ENCODE peak calls at places on chromosome 20, in eight cellular contexts. One of them, this sample, is unnamed.

GRCh38 chr20:37315293-37316110 is 26.0 kb downstream of the MANBAL start:
- DNase-seq in kidney epithelial cell: no peak
- DNase-seq in dermis microvascular lymphatic vessel endothelial cell: no peak
- DNase-seq in activated CD4-positive, alpha-beta T cell treated with anti-CD3 and anti-CD28 coated beads for 4 hours: no peak
- DNase-seq in SJSA1: no peak
- DNase-seq in neural crest cell: no peak
- DNase-seq in fibroblast of the conjunctiva: no peak
- DNase-seq in T-helper 2 cell: no peak
- DNase-seq in this sample: peak

GRCh38 chr20:50569864-50570836 is 60.0 kb downstream of the PTPN1 start:
- DNase-seq in kidney epithelial cell: no peak
- DNase-seq in dermis microvascular lymphatic vessel endothelial cell: no peak
- DNase-seq in SJSA1: peak
- DNase-seq in T-helper 2 cell: no peak
- DNase-seq in activated CD4-positive, alpha-beta T cell treated with anti-CD3 and anti-CD28 coated beads for 4 hours: no peak
- DNase-seq in fibroblast of the conjunctiva: peak
- DNase-seq in neural crest cell: no peak
- DNase-seq in this sample: no peak

GRCh38 chr20:6530254-6530653 is 237.2 kb upstream of the BMP2 start:
- DNase-seq in T-helper 2 cell: no peak
- DNase-seq in activated CD4-positive, alpha-beta T cell treated with anti-CD3 and anti-CD28 coated beads for 4 hours: no peak
- DNase-seq in neural crest cell: no peak
- DNase-seq in SJSA1: peak
- DNase-seq in fibroblast of the conjunctiva: no peak
- DNase-seq in kidney epithelial cell: no peak
- DNase-seq in dermis microvascular lymphatic vessel endothelial cell: no peak
- DNase-seq in this sample: no peak

GRCh38 chr20:19875746-19876145 is 117.7 kb downstream of the RIN2 start:
- DNase-seq in neural crest cell: no peak
- DNase-seq in T-helper 2 cell: no peak
- DNase-seq in SJSA1: no peak
- DNase-seq in dermis microvascular lymphatic vessel endothelial cell: no peak
- DNase-seq in kidney epithelial cell: no peak
- DNase-seq in fibroblast of the conjunctiva: no peak
- DNase-seq in activated CD4-positive, alpha-beta T cell treated with anti-CD3 and anti-CD28 coated beads for 4 hours: no peak
- DNase-seq in this sample: no peak

GRCh38 chr20:48051810-48052491 is 266.7 kb upstream of the SULF2 start:
- DNase-seq in fibroblast of the conjunctiva: peak
- DNase-seq in neural crest cell: no peak
- DNase-seq in activated CD4-positive, alpha-beta T cell treated with anti-CD3 and anti-CD28 coated beads for 4 hours: no peak
- DNase-seq in T-helper 2 cell: no peak
- DNase-seq in kidney epithelial cell: peak
- DNase-seq in dermis microvascular lymphatic vessel endothelial cell: peak
- DNase-seq in SJSA1: peak
- DNase-seq in this sample: peak

GRCh38 chr20:50193169-50193850 is 2.7 kb downstream of the CEBPB start:
- DNase-seq in activated CD4-positive, alpha-beta T cell treated with anti-CD3 and anti-CD28 coated beads for 4 hours: no peak
- DNase-seq in kidney epithelial cell: no peak
- DNase-seq in fibroblast of the conjunctiva: no peak
- DNase-seq in T-helper 2 cell: no peak
- DNase-seq in SJSA1: peak
- DNase-seq in dermis microvascular lymphatic vessel endothelial cell: no peak
- DNase-seq in neural crest cell: no peak
- DNase-seq in this sample: no peak

GRCh38 chr20:4637081-4637797 is 84.5 kb upstream of the PRND start:
- DNase-seq in dermis microvascular lymphatic vessel endothelial cell: peak
- DNase-seq in SJSA1: no peak
- DNase-seq in kidney epithelial cell: no peak
- DNase-seq in activated CD4-positive, alpha-beta T cell treated with anti-CD3 and anti-CD28 coated beads for 4 hours: no peak
- DNase-seq in T-helper 2 cell: no peak
- DNase-seq in neural crest cell: no peak
- DNase-seq in fibroblast of the conjunctiva: no peak
- DNase-seq in this sample: no peak

GRCh38 chr20:61692476-61692875 is 373.2 kb downstream of the TAF4 start:
- DNase-seq in dermis microvascular lymphatic vessel endothelial cell: no peak
- DNase-seq in activated CD4-positive, alpha-beta T cell treated with anti-CD3 and anti-CD28 coated beads for 4 hours: no peak
- DNase-seq in neural crest cell: no peak
- DNase-seq in T-helper 2 cell: no peak
- DNase-seq in SJSA1: no peak
- DNase-seq in fibroblast of the conjunctiva: no peak
- DNase-seq in kidney epithelial cell: no peak
- DNase-seq in this sample: no peak

GRCh38 chr20:7792131-7792869 is 148.0 kb downstream of the HAO1 start:
- DNase-seq in fibroblast of the conjunctiva: no peak
- DNase-seq in dermis microvascular lymphatic vessel endothelial cell: no peak
- DNase-seq in kidney epithelial cell: no peak
- DNase-seq in SJSA1: no peak
- DNase-seq in T-helper 2 cell: no peak
- DNase-seq in activated CD4-positive, alpha-beta T cell treated with anti-CD3 and anti-CD28 coated beads for 4 hours: no peak
- DNase-seq in neural crest cell: no peak
- DNase-seq in this sample: no peak

GRCh38 chr20:24731312-24731711 is 217.8 kb upstream of the CST7 start:
- DNase-seq in kidney epithelial cell: no peak
- DNase-seq in neural crest cell: no peak
- DNase-seq in fibroblast of the conjunctiva: no peak
- DNase-seq in SJSA1: no peak
- DNase-seq in activated CD4-positive, alpha-beta T cell treated with anti-CD3 and anti-CD28 coated beads for 4 hours: no peak
- DNase-seq in T-helper 2 cell: no peak
- DNase-seq in dermis microvascular lymphatic vessel endothelial cell: no peak
- DNase-seq in this sample: no peak

GRCh38 chr20:54633903-54634302 is 158.5 kb downstream of the DOK5 start:
- DNase-seq in dermis microvascular lymphatic vessel endothelial cell: no peak
- DNase-seq in SJSA1: no peak
- DNase-seq in T-helper 2 cell: no peak
- DNase-seq in neural crest cell: no peak
- DNase-seq in activated CD4-positive, alpha-beta T cell treated with anti-CD3 and anti-CD28 coated beads for 4 hours: no peak
- DNase-seq in kidney epithelial cell: no peak
- DNase-seq in fibroblast of the conjunctiva: no peak
- DNase-seq in this sample: no peak

GRCh38 chr20:20664795-20665194 is 47.6 kb downstream of the RALGAPA2 start:
- DNase-seq in kidney epithelial cell: no peak
- DNase-seq in activated CD4-positive, alpha-beta T cell treated with anti-CD3 and anti-CD28 coated beads for 4 hours: no peak
- DNase-seq in dermis microvascular lymphatic vessel endothelial cell: peak
- DNase-seq in SJSA1: no peak
- DNase-seq in neural crest cell: no peak
- DNase-seq in fibroblast of the conjunctiva: peak
- DNase-seq in T-helper 2 cell: no peak
- DNase-seq in this sample: no peak

GRCh38 chr20:10645205-10645570 is 28.6 kb downstream of the JAG1 start:
- DNase-seq in neural crest cell: no peak
- DNase-seq in dermis microvascular lymphatic vessel endothelial cell: no peak
- DNase-seq in SJSA1: no peak
- DNase-seq in activated CD4-positive, alpha-beta T cell treated with anti-CD3 and anti-CD28 coated beads for 4 hours: no peak
- DNase-seq in T-helper 2 cell: no peak
- DNase-seq in fibroblast of the conjunctiva: no peak
- DNase-seq in kidney epithelial cell: no peak
- DNase-seq in this sample: no peak

GRCh38 chr20:33993800-33994623 is at the start of gene RALY:
- DNase-seq in fibroblast of the conjunctiva: peak
- DNase-seq in neural crest cell: peak
- DNase-seq in T-helper 2 cell: peak
- DNase-seq in kidney epithelial cell: peak
- DNase-seq in dermis microvascular lymphatic vessel endothelial cell: peak
- DNase-seq in activated CD4-positive, alpha-beta T cell treated with anti-CD3 and anti-CD28 coated beads for 4 hours: peak
- DNase-seq in SJSA1: peak
- DNase-seq in this sample: peak

GRCh38 chr20:49043000-49043399 is 3.1 kb upstream of the CSE1L start:
- DNase-seq in kidney epithelial cell: no peak
- DNase-seq in dermis microvascular lymphatic vessel endothelial cell: no peak
- DNase-seq in neural crest cell: no peak
- DNase-seq in SJSA1: no peak
- DNase-seq in fibroblast of the conjunctiva: no peak
- DNase-seq in activated CD4-positive, alpha-beta T cell treated with anti-CD3 and anti-CD28 coated beads for 4 hours: no peak
- DNase-seq in T-helper 2 cell: no peak
- DNase-seq in this sample: no peak

GRCh38 chr20:24149881-24150307 is 161.3 kb upstream of the GGTLC1 start:
- DNase-seq in neural crest cell: peak
- DNase-seq in SJSA1: no peak
- DNase-seq in kidney epithelial cell: no peak
- DNase-seq in T-helper 2 cell: no peak
- DNase-seq in fibroblast of the conjunctiva: no peak
- DNase-seq in dermis microvascular lymphatic vessel endothelial cell: no peak
- DNase-seq in activated CD4-positive, alpha-beta T cell treated with anti-CD3 and anti-CD28 coated beads for 4 hours: no peak
- DNase-seq in this sample: no peak

GRCh38 chr20:7327815-7328214 is 560.3 kb downstream of the BMP2 start:
- DNase-seq in fibroblast of the conjunctiva: no peak
- DNase-seq in SJSA1: no peak
- DNase-seq in activated CD4-positive, alpha-beta T cell treated with anti-CD3 and anti-CD28 coated beads for 4 hours: no peak
- DNase-seq in T-helper 2 cell: no peak
- DNase-seq in neural crest cell: no peak
- DNase-seq in dermis microvascular lymphatic vessel endothelial cell: no peak
- DNase-seq in kidney epithelial cell: no peak
- DNase-seq in this sample: no peak

GRCh38 chr20:37392441-37393195 is 46.7 kb downstream of the SRC start:
- DNase-seq in neural crest cell: no peak
- DNase-seq in activated CD4-positive, alpha-beta T cell treated with anti-CD3 and anti-CD28 coated beads for 4 hours: no peak
- DNase-seq in kidney epithelial cell: no peak
- DNase-seq in fibroblast of the conjunctiva: no peak
- DNase-seq in T-helper 2 cell: no peak
- DNase-seq in SJSA1: no peak
- DNase-seq in dermis microvascular lymphatic vessel endothelial cell: no peak
- DNase-seq in this sample: no peak

GRCh38 chr20:8244637-8245036 is 112.6 kb downstream of the PLCB1 start:
- DNase-seq in neural crest cell: no peak
- DNase-seq in T-helper 2 cell: no peak
- DNase-seq in activated CD4-positive, alpha-beta T cell treated with anti-CD3 and anti-CD28 coated beads for 4 hours: no peak
- DNase-seq in SJSA1: no peak
- DNase-seq in dermis microvascular lymphatic vessel endothelial cell: peak
- DNase-seq in kidney epithelial cell: no peak
- DNase-seq in fibroblast of the conjunctiva: peak
- DNase-seq in this sample: no peak

GRCh38 chr20:57894096-57894495 is 184.3 kb upstream of the PMEPA1 start:
- DNase-seq in dermis microvascular lymphatic vessel endothelial cell: no peak
- DNase-seq in SJSA1: no peak
- DNase-seq in T-helper 2 cell: no peak
- DNase-seq in kidney epithelial cell: no peak
- DNase-seq in activated CD4-positive, alpha-beta T cell treated with anti-CD3 and anti-CD28 coated beads for 4 hours: no peak
- DNase-seq in neural crest cell: no peak
- DNase-seq in fibroblast of the conjunctiva: no peak
- DNase-seq in this sample: no peak

GRCh38 chr20:44642203-44643153 is 9.0 kb downstream of the ADA start:
- DNase-seq in activated CD4-positive, alpha-beta T cell treated with anti-CD3 and anti-CD28 coated beads for 4 hours: no peak
- DNase-seq in kidney epithelial cell: peak
- DNase-seq in SJSA1: peak
- DNase-seq in fibroblast of the conjunctiva: peak
- DNase-seq in T-helper 2 cell: peak
- DNase-seq in neural crest cell: no peak
- DNase-seq in dermis microvascular lymphatic vessel endothelial cell: peak
- DNase-seq in this sample: peak

GRCh38 chr20:59698598-59698997 is 94.3 kb downstream of the PHACTR3 start:
- DNase-seq in fibroblast of the conjunctiva: no peak
- DNase-seq in SJSA1: no peak
- DNase-seq in dermis microvascular lymphatic vessel endothelial cell: no peak
- DNase-seq in neural crest cell: no peak
- DNase-seq in activated CD4-positive, alpha-beta T cell treated with anti-CD3 and anti-CD28 coated beads for 4 hours: no peak
- DNase-seq in kidney epithelial cell: no peak
- DNase-seq in T-helper 2 cell: no peak
- DNase-seq in this sample: no peak

GRCh38 chr20:3805594-3806264 is 9.6 kb downstream of the CDC25B start:
- DNase-seq in dermis microvascular lymphatic vessel endothelial cell: no peak
- DNase-seq in fibroblast of the conjunctiva: peak
- DNase-seq in activated CD4-positive, alpha-beta T cell treated with anti-CD3 and anti-CD28 coated beads for 4 hours: no peak
- DNase-seq in T-helper 2 cell: no peak
- DNase-seq in neural crest cell: no peak
- DNase-seq in kidney epithelial cell: no peak
- DNase-seq in SJSA1: peak
- DNase-seq in this sample: no peak

This sample was measured in AG09319.